ENCODE peak calls at places on chromosomes 3 and 15, in four cellular contexts. F is ascending aorta, M is psoas muscle, S is heart right ventricle. E is an unnamed sample. For H3K36me3, the result is how much of the 10 kb centered on the place peaks cover.

GRCh38 chr3:20069178-20069532 is 28.9 kb downstream of the KAT2B start:
- DNase-seq in F (no peak), M (no peak), S (no peak), E (no peak)

GRCh38 chr3:177180506-177180905 is 16.8 kb downstream of the TBL1XR1 start:
- DNase-seq in F (no peak), M (no peak), S (no peak), E (no peak)

GRCh38 chr3:28901029-28901428 is 379.8 kb upstream of the RBMS3 start:
- DNase-seq in F (no peak), M (no peak), S (no peak), E (peak)

GRCh38 chr3:74091204-74091603 is 466.5 kb upstream of the PDZRN3 start:
- DNase-seq in F (no peak), M (no peak), S (no peak), E (no peak)

GRCh38 chr15:46232471-46232870 is 597.6 kb downstream of the SQOR start:
- DNase-seq in F (no peak), M (no peak), S (no peak), E (no peak)

GRCh38 chr15:70698991-70699390 is 64.4 kb downstream of the UACA start:
- DNase-seq in F (no peak), M (no peak), S (no peak), E (no peak)

GRCh38 chr3:186965141-186965879 is 35.0 kb downstream of the ST6GAL1 start:
- DNase-seq in F (no peak), M (no peak), S (no peak), E (no peak)

GRCh38 chr3:88991496-88991895 is 115.9 kb upstream of the EPHA3 start:
- DNase-seq in F (no peak), M (no peak), S (no peak), E (no peak)

GRCh38 chr3:164479978-164480377 is 598.3 kb downstream of the SI start:
- DNase-seq in F (no peak), M (no peak), S (no peak), E (no peak)

GRCh38 chr15:56496635-56497034 is 31.7 kb upstream of the MNS1 start:
- DNase-seq in F (no peak), M (no peak), S (no peak), E (no peak)

GRCh38 chr3:126474498-126475410 is 937 bp downstream of the ZXDC start:
- DNase-seq in F (no peak), M (peak), S (peak), E (peak)

GRCh38 chr3:130463221-130463620 is 53.8 kb upstream of the COL6A6 start:
- DNase-seq in F (no peak), M (no peak), S (no peak), E (no peak)

GRCh38 chr3:49411550-49411967 is 217 bp downstream of the RHOA start:
- DNase-seq in F (peak), M (peak), S (peak), E (peak)

GRCh38 chr15:83605595-83605994 is 48.3 kb upstream of the ADAMTSL3 start:
- DNase-seq in F (no peak), M (peak), S (peak), E (peak)

GRCh38 chr3:188948658-188949400 is 222.9 kb upstream of the TPRG1 start:
- DNase-seq in F (no peak), M (no peak), S (no peak), E (peak)

GRCh38 chr15:28125673-28126651 is 26.8 kb upstream of the OCA2 start:
- DNase-seq in F (no peak), M (no peak), S (no peak), E (no peak)

GRCh38 chr3:43410575-43410974 is 124.2 kb downstream of the SNRK start:
- DNase-seq in F (no peak), M (no peak), S (no peak), E (no peak)

GRCh38 chr15:98280576-98280975 is 320.1 kb downstream of the ARRDC4 start:
- DNase-seq in F (no peak), M (no peak), S (no peak), E (no peak)

GRCh38 chr15:82710926-82711490 is 1.3 kb upstream of the AP3B2 start:
- DNase-seq in F (no peak), M (no peak), S (no peak), E (no peak)

GRCh38 chr3:170092907-170093306 is 55.1 kb downstream of the GPR160 start:
- DNase-seq in F (no peak), M (no peak), S (no peak), E (no peak)

GRCh38 chr3:162285252-162285651 is 788.6 kb downstream of the OTOL1 start:
- DNase-seq in F (no peak), M (no peak), S (peak), E (no peak)

GRCh38 chr15:78006567-78007205 is 70.8 kb downstream of the TBC1D2B start:
- DNase-seq in F (no peak), M (peak), S (peak), E (no peak)

GRCh38 chr3:75650191-75650590 is 13.9 kb upstream of the FRG2C start:
- DNase-seq in F (no peak), M (no peak), S (no peak), E (no peak)

GRCh38 chr15:33722005-33722672 is 246.2 kb upstream of the CHRM5 start:
- DNase-seq in F (no peak), M (no peak), S (no peak), E (no peak)
- TF ChIP-seq CTCF in F (no peak), M (no peak), S (no peak), E (no peak)

GRCh38 chr15:81303241-81304225 is 20.4 kb downstream of the STARD5 start:
- DNase-seq in F (no peak), M (no peak), S (no peak), E (no peak)
- H3K36me3 ChIP-seq in F (under half), M (under half), S (under half), E (under half)

DNA sequence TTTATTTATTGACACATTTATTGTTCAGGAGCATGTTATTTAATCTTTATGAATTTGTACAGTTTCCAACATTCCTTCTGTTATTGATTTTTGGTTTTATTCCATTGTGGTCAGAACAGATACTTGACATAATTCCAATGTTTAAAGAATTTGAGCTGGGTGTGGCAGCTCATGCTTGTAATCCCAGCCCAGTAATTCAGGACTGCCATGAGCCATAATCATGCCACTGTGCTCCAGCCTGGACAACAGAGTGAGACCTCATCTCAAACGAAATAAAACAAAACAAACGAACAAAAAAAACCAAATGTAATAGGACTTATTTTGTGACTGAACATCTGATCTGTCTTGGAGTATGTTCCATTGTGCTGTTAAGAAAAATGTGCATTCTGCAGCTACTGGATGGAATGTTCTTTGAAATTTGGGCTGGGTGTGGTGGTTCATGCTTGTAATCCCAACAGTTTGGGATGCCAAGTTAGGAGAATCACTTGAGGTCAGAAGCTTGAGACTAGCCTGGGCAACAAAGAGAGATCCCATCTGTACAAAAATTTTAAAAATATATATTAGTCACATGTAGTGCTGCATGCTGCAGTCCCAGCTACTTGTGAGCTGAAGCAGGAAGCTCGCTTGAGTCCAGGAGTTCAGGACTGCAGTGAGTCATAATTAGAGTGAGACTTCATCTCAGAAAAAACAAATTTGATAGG is 62.7 kb upstream of the PLSCR4 start:
- DNase-seq in F (no peak), M (no peak), S (no peak), E (no peak)
- H3K4me3 ChIP-seq in F (no peak), M (no peak), S (no peak), E (no peak)

GRCh38 chr15:68389041-68389930 is 42.7 kb downstream of the ITGA11 start:
- DNase-seq in F (no peak), M (no peak), S (no peak), E (peak)
- TF ChIP-seq CTCF in F (no peak), M (no peak), S (no peak), E (no peak)

GRCh38 chr3:101853971-101854370 is 4.7 kb downstream of the NFKBIZ start:
- DNase-seq in F (no peak), M (no peak), S (no peak), E (no peak)
- H3K36me3 ChIP-seq in F (half or more), M (under half), S (under half), E (under half)

GRCh38 chr15:34047893-34048775 is 9.1 kb upstream of the AVEN start:
- DNase-seq in F (no peak), M (no peak), S (no peak), E (no peak)
- H3K4me3 ChIP-seq in F (no peak), M (no peak), S (no peak), E (no peak)

DNA sequence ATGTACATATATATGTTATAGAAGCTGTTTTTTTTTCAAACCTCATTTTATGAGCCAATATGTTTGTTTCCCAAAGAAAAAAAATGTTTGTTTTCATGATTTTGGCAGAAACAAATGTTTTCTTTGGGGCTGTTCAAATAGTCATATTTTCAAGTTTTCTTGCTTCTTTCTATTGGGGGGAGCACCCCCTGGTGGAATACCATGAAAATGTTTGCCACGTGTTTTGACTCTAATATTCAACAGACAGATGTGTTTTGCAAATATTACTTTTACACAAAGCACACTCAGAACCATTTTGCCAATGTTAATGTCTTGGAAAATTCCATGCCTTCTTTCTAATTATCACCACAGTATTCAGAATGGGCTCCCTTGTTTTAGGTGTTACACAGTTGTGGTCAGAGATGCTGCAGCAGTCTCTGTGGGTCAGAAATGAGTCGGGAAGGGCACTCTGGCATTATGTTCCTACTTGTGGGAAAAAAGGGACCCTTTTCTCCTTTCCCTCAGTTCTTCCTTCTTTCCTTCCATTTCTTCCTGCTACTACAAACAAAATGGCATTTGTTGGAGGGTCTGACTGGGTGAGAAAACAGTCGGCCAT is 817.0 kb downstream of the TUSC7 start:
- DNase-seq in F (no peak), M (no peak), S (no peak), E (no peak)
- TF ChIP-seq CTCF in F (peak), M (peak), S (no peak), E (peak)

GRCh38 chr15:59074607-59075006 is 30.3 kb upstream of the CCNB2 start:
- DNase-seq in F (no peak), M (no peak), S (no peak), E (no peak)

GRCh38 chr15:59069430-59069829 is 35.5 kb upstream of the CCNB2 start:
- DNase-seq in F (no peak), M (no peak), S (no peak), E (no peak)
- H3K36me3 ChIP-seq in F (under half), M (under half), S (under half), E (under half)

GRCh38 chr15:60004019-60004845 is at the start of gene FOXB1:
- DNase-seq in F (no peak), M (no peak), S (no peak), E (no peak)
- H3K4me3 ChIP-seq in F (peak), M (peak), S (peak), E (no peak)

DNA sequence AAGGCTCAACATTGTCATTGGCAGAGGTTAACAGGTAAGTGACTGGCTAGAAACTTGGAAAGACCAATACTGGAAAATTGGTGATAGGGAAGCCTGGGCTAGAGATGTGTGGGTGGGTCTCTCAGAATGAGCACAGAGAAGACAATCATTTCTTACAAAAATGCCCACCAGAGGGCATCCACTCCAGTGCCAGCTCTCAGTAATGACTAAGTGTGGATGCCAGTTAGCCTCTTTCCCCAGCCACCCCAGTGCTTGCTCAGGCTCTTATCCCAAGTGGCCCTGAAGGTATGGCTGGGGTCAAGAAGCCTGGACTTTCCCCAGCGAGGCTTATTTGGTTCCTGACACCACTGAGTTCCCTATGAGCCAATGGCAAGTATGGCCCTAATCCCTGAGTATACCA is 115.9 kb upstream of the ST8SIA2 start:
- DNase-seq in F (no peak), M (no peak), S (no peak), E (no peak)
- TF ChIP-seq CTCF in F (no peak), M (peak), S (peak), E (no peak)